ENCODE peak calls at places on chromosomes 2 and 18, in eight cellular contexts. H is endothelial cell of umbilical vein; G is CD4-positive, alpha-beta memory T cell; Y is esophagus squamous epithelium; R is ovary; O is PC-9; J is H1; C is SJSA1. W is an unnamed sample. For H3K4me1, the result is how much of the 10 kb centered on the place peaks cover.

GRCh38 chr18:51778115-51778514 is 561.9 kb upstream of the DCC start:
- DNase-seq in R (no peak), H (no peak), J (no peak), O (no peak), C (no peak), G (no peak), Y (no peak), W (no peak)

GRCh38 chr2:81903534-81903933 is 1599.0 kb upstream of the LRRTM1 start:
- DNase-seq in C (no peak), R (no peak), J (no peak), G (no peak), Y (no peak), O (no peak), H (no peak), W (no peak)

GRCh38 chr2:223868005-223868404 is 30.6 kb upstream of the AP1S3 start:
- DNase-seq in G (no peak), C (no peak), H (no peak), Y (no peak), J (no peak), O (no peak), R (no peak), W (no peak)

GRCh38 chr2:68359889-68360288 is 5.2 kb upstream of the PLEK start:
- DNase-seq in Y (no peak), G (no peak), H (no peak), R (no peak), C (no peak), J (no peak), O (no peak), W (no peak)

GRCh38 chr18:42719221-42719620 is 396.3 kb downstream of the RIT2 start:
- DNase-seq in J (no peak), O (no peak), G (no peak), H (no peak), C (no peak), Y (no peak), R (no peak), W (no peak)

GRCh38 chr18:76394780-76395476 is 100.1 kb downstream of the ZNF516 start:
- DNase-seq in Y (no peak), J (no peak), O (peak), R (no peak), C (no peak), G (no peak), H (no peak), W (no peak)

GRCh38 chr2:8872821-8873432 is 35.5 kb upstream of the KIDINS220 start:
- DNase-seq in H (peak), G (no peak), Y (no peak), O (peak), R (no peak), J (no peak), C (peak), W (no peak)

GRCh38 chr2:240959214-240959940 is 39.0 kb upstream of the SNED1 start:
- DNase-seq in O (no peak), H (no peak), G (no peak), C (no peak), J (peak), Y (no peak), R (no peak), W (no peak)

GRCh38 chr2:237765875-237766274 is 32.7 kb upstream of the RBM44 start:
- DNase-seq in R (no peak), G (no peak), Y (no peak), J (peak), H (no peak), C (no peak), O (no peak), W (no peak)

GRCh38 chr2:166784296-166784946 is 103.9 kb upstream of the XIRP2 start:
- DNase-seq in O (no peak), G (no peak), R (no peak), C (no peak), J (peak), H (no peak), Y (no peak), W (no peak)

GRCh38 chr18:46156124-46156745 is 52.0 kb downstream of the HAUS1 start:
- DNase-seq in H (no peak), G (peak), Y (no peak), O (peak), J (no peak), R (no peak), C (no peak), W (no peak)

GRCh38 chr2:86052676-86053075 is 53.0 kb downstream of the POLR1A start:
- DNase-seq in C (no peak), H (no peak), J (no peak), R (no peak), Y (no peak), O (no peak), G (no peak), W (no peak)

DNA sequence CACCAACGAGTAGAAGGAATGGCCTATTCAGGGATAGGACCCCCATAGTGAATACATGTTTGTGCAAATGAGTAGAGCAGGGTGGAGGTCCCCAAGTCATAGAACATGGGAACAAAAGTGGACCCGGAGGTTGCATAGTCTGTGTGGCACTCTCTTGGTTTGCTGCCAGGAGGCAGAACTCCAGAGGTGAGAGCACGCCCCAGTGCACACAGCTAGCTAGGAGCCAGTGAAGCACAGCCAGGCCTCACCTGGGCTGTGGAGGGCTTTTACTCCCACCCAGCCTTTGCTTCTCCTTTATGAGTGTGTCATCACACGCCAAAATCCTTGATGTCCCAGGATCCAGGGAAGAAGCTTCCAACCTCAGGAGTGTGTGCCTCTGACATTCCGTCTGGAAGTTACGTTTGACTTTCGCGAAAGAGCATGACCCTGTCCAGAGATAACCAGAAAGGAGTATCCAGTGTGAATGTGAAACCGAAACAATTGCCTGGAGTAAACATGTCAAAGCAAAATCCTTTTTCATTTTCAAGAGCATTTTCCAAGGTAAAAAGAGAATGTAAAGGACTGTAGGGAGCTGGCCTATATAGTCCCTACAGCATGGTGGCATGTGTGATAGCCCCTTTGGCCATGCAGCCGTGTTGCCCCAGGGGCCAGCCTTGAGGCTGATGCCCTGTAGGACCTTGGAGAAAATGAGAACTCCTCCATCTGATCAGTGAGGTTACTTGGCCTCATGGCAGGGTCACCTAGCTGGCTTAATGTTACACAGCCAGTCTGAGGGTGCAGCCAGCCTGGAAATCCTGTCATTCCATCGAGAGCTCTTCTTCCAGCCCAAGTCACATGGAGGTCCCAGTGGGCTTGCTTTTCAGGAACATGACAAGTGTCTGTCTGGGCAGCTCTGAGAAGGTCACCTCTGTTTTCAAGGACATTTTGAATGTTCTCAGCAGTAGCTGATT is 8.8 kb downstream of the TRIB2 start:
- DNase-seq in J (no peak), G (no peak), O (no peak), C (no peak), H (no peak), R (no peak), Y (no peak), W (no peak)
- H3K4me1 ChIP-seq in J (under half), G (half or more), O (under half), C (under half), H (under half), R (under half), Y (half or more), W (half or more)

GRCh38 chr2:100137318-100137717 is 5.1 kb downstream of the AFF3 start:
- DNase-seq in J (no peak), G (no peak), C (no peak), O (no peak), Y (no peak), R (no peak), H (no peak), W (no peak)
- H3K4me1 ChIP-seq in J (under half), G (under half), C (under half), O (under half), Y (under half), R (under half), H (under half), W (under half)

DNA sequence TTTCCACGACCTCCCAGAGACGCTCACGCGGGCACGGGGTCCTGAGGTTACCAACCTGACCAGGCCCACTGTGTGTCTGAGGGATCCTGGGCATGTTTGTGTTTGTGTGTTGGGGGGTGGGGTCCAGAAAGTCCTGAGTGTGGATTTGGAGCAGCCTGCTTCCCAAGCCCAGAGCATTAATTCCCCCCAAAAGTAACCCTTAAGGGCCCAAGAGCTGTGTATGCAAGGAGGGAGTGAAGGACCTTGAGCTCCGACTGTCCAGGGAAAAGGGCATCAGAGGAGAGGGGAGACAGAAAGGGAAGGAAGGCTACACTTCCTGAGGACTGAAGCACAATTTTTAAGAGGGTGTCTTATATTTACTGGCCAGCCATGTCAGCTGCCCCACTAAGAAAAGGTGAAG is 5.2 kb upstream of the SIX3 start:
- DNase-seq in R (no peak), O (no peak), C (no peak), G (no peak), J (no peak), H (no peak), Y (no peak), W (no peak)
- H3K4me1 ChIP-seq in R (under half), O (under half), C (under half), G (under half), J (under half), H (under half), Y (half or more), W (half or more)

DNA sequence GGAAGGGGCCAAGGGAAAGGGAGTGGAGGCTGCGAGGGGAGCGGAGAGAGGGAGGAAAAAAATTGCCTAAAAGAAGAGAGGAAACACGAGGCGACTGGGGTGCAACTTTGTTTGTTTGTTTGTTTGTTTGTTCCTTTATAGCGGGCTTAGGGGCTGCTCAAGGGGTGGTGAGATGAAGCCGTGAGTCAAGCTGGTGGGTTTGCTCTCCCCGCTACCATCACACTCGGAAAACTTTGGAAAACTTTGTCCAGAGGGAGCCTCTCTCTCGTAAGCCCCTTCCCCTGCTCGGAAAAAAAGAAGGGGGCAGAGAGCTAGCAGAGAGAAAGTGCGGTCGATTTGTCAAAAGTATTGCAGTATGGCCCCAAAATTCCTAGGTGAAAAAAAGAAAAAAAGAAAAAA is 308 bp upstream of the CYP26B1 start:
- DNase-seq in R (no peak), H (no peak), Y (no peak), J (no peak), O (no peak), G (no peak), C (peak), W (no peak)
- H3K4me1 ChIP-seq in R (under half), H (under half), Y (half or more), J (under half), O (under half), G (under half), C (under half), W (half or more)

GRCh38 chr2:64228923-64229322 is 84.7 kb upstream of the PELI1 start:
- DNase-seq in C (no peak), Y (no peak), G (no peak), O (no peak), H (no peak), J (no peak), R (no peak), W (no peak)

GRCh38 chr2:64225491-64225890 is 81.3 kb upstream of the PELI1 start:
- DNase-seq in J (no peak), H (no peak), Y (no peak), O (peak), G (no peak), C (no peak), R (no peak), W (no peak)

GRCh38 chr2:64228126-64228678 is 84.0 kb upstream of the PELI1 start:
- DNase-seq in O (peak), R (peak), J (peak), C (peak), H (peak), Y (no peak), G (peak), W (peak)

GRCh38 chr2:64226611-64227010 is 82.4 kb upstream of the PELI1 start:
- DNase-seq in C (no peak), H (no peak), O (peak), G (no peak), J (no peak), Y (no peak), R (no peak), W (no peak)

DNA sequence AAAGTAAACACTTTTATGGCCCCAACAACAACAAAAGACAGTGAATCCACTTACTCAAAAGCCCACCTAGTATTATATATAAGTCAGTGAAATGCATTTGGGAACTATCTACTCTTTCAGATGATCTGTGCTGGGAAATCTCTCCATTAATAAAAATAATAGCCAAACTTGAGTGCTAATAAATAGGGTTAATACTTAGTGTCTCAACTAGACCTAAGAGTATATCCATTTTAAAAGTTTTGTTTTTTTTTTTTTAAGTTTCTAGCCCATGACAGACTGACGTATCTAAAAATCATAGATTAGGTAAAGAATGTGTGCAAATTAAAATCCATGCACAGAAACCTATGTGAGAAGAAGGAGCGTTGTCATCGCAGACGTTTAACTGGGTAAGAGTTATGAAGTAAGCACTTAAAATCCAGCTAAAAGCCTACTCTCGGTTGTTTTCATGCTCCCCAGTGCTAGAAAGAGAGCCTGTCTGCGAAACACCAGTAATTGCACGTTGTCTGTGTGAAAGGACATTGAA is 83.4 kb upstream of the PELI1 start:
- DNase-seq in Y (no peak), R (no peak), J (no peak), H (no peak), C (no peak), G (no peak), O (no peak), W (no peak)
- H3K4me1 ChIP-seq in Y (half or more), R (under half), J (under half), H (under half), C (under half), G (under half), O (under half), W (under half)

GRCh38 chr2:180985771-180986395 is 5.5 kb downstream of the UBE2E3 start:
- DNase-seq in Y (no peak), H (no peak), R (no peak), G (no peak), C (no peak), J (no peak), O (no peak), W (no peak)
- H3K4me1 ChIP-seq in Y (under half), H (under half), R (under half), G (under half), C (under half), J (under half), O (under half), W (half or more)

GRCh38 chr2:12007282-12007681 is 260.9 kb downstream of the LPIN1 start:
- DNase-seq in R (no peak), H (no peak), J (no peak), Y (no peak), O (no peak), C (no peak), G (no peak), W (no peak)

GRCh38 chr2:12010059-12010458 is 263.6 kb downstream of the LPIN1 start:
- DNase-seq in Y (no peak), O (no peak), R (no peak), H (no peak), J (no peak), G (no peak), C (no peak), W (no peak)

GRCh38 chr2:12010779-12011178 is 264.3 kb downstream of the LPIN1 start:
- DNase-seq in Y (no peak), R (no peak), H (no peak), G (no peak), C (no peak), O (no peak), J (no peak), W (no peak)

GRCh38 chr2:12008425-12009061 is 262.1 kb downstream of the LPIN1 start:
- DNase-seq in O (peak), Y (no peak), H (no peak), C (peak), J (no peak), G (no peak), R (no peak), W (no peak)

DNA sequence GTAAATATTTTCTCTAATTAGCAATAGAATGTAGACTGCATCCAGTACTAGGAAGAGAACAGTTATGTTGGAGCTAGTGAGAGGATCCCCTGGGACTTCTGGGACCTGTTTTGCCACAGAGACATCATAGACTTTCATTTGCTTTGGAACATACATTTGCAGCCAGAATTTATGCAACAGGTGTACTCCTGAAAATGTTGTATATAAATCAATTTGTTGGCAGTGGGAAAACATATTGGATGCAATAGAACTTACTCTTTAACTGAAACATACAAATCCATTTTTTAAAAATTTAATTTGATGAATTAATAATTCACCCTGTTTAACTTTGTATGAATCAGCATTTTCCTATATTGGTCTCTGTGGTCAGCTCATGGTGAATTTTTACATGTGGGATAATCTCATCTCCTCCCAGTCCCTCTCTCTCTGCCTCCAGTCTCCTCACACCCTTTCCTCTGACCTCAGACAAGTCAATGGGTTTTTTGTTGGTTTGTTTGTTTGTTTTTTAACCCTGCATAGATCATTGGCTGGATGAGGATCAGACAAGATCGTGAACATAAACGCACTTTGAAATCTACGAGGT is 263.0 kb downstream of the LPIN1 start:
- DNase-seq in R (no peak), J (no peak), C (no peak), H (no peak), Y (no peak), G (no peak), O (no peak), W (no peak)
- H3K4me1 ChIP-seq in R (under half), J (under half), C (under half), H (under half), Y (under half), G (under half), O (under half), W (under half)

GRCh38 chr2:216603884-216604245 is 29.4 kb upstream of the IGFBP2 start:
- DNase-seq in Y (no peak), H (no peak), G (no peak), J (no peak), O (peak), R (no peak), C (no peak), W (no peak)

GRCh38 chr2:216608525-216608924 is 24.7 kb upstream of the IGFBP2 start:
- DNase-seq in Y (no peak), C (no peak), H (no peak), G (no peak), R (no peak), J (no peak), O (no peak), W (no peak)

GRCh38 chr2:216604458-216604857 is 28.8 kb upstream of the IGFBP2 start:
- DNase-seq in H (no peak), G (no peak), Y (no peak), R (no peak), J (no peak), O (peak), C (no peak), W (no peak)

GRCh38 chr2:216603010-216603883 is 30.0 kb upstream of the IGFBP2 start:
- DNase-seq in J (no peak), H (no peak), O (peak), R (no peak), G (no peak), C (no peak), Y (no peak), W (no peak)

GRCh38 chr2:216606551-216607527 is 26.4 kb upstream of the IGFBP2 start:
- DNase-seq in J (peak), R (no peak), C (no peak), Y (no peak), O (no peak), G (no peak), H (no peak), W (no peak)
- H3K4me1 ChIP-seq in J (under half), R (under half), C (under half), Y (under half), O (under half), G (under half), H (under half), W (under half)

GRCh38 chr2:233314180-233314579 is 6.6 kb downstream of the SAG start:
- DNase-seq in H (no peak), Y (no peak), J (no peak), G (no peak), R (no peak), O (no peak), C (no peak), W (no peak)

GRCh38 chr2:233320470-233320869 is 12.9 kb downstream of the SAG start:
- DNase-seq in C (no peak), R (no peak), J (no peak), Y (no peak), H (no peak), G (no peak), O (no peak), W (no peak)

GRCh38 chr2:233319256-233319655 is 11.6 kb downstream of the SAG start:
- DNase-seq in G (no peak), H (no peak), J (no peak), O (no peak), R (no peak), C (no peak), Y (no peak), W (no peak)

GRCh38 chr2:233312874-233313273 is 5.3 kb downstream of the SAG start:
- DNase-seq in G (no peak), R (no peak), Y (no peak), J (no peak), C (no peak), H (no peak), O (no peak), W (no peak)

GRCh38 chr2:233317544-233317943 is 9.9 kb downstream of the SAG start:
- DNase-seq in G (no peak), C (no peak), O (no peak), Y (no peak), R (no peak), H (no peak), J (no peak), W (no peak)
- H3K4me1 ChIP-seq in G (under half), C (under half), O (under half), Y (under half), R (under half), H (under half), J (under half), W (under half)

W was measured in left ventricle myocardium inferior.